ENCODE peak calls at places on chromosomes 6 and 20, in five cellular contexts. P is IMR-90, W is colonic mucosa, T is mammary epithelial cell, O is upper lobe of right lung. U is an unnamed sample.
A peak's percentile ranks its signal among the peaks of the same experiment; 100 is the strongest.

GRCh38 chr6:163814494-163815364 is 400.2 kb downstream of the QKI start:
- DNase-seq in P (peak; percentile 88), W (no peak), T (no peak), O (no peak), U (no peak)

GRCh38 chr6:13702809-13703302 is 8.8 kb downstream of the RANBP9 start:
- DNase-seq in P (no peak), W (no peak), T (no peak), O (no peak), U (no peak)

GRCh38 chr6:133594551-133594950 is 294.4 kb upstream of the TCF21 start:
- DNase-seq in P (peak; percentile 34), W (no peak), T (no peak), O (no peak), U (no peak)

GRCh38 chr6:3643921-3644320 is 107.6 kb downstream of the PXDC1 start:
- DNase-seq in P (no peak), W (no peak), T (no peak), O (no peak), U (no peak)

GRCh38 chr6:31614075-31614619 is 887 bp upstream of the AIF1 start:
- DNase-seq in P (no peak), W (no peak), T (no peak), O (no peak), U (no peak)

GRCh38 chr20:60137657-60138245 is 179.5 kb downstream of the CDH26 start:
- DNase-seq in P (peak; percentile 24), W (peak; percentile 38), T (peak; percentile 28), O (no peak), U (no peak)

GRCh38 chr6:112935402-112936078 is 588.4 kb downstream of the RFPL4B start:
- DNase-seq in P (no peak), W (no peak), T (no peak), O (no peak), U (no peak)

GRCh38 chr6:30130887-30131862 is 4.8 kb upstream of the TRIM40 start:
- DNase-seq in P (peak; percentile 85), W (peak; percentile 78), T (peak; percentile 72), O (peak; percentile 68), U (peak; percentile 88)

GRCh38 chr20:9068896-9069663 is at the start of gene PLCB4:
- DNase-seq in P (peak; percentile 66), W (peak; percentile 77), T (peak; percentile 35), O (no peak), U (peak; percentile 17)

GRCh38 chr6:165876568-165876967 is 213.5 kb upstream of the PDE10A start:
- DNase-seq in P (peak; percentile 85), W (no peak), T (no peak), O (no peak), U (peak; percentile 28)

GRCh38 chr6:54737247-54737646 is 109.3 kb upstream of the FAM83B start:
- DNase-seq in P (no peak), W (no peak), T (no peak), O (peak; percentile 21), U (no peak)

GRCh38 chr20:13337090-13337784 is 116.2 kb downstream of the ISM1 start:
- DNase-seq in P (no peak), W (no peak), T (no peak), O (no peak), U (no peak)

GRCh38 chr20:34189572-34190163 is 51.6 kb upstream of the ASIP start:
- DNase-seq in P (no peak), W (no peak), T (no peak), O (no peak), U (no peak)

GRCh38 chr20:37543828-37544227 is 16.2 kb upstream of the BLCAP start:
- DNase-seq in P (peak; percentile 54), W (no peak), T (peak; percentile 50), O (no peak), U (no peak)

GRCh38 chr6:56363796-56364195 is 116.4 kb upstream of the COL21A1 start:
- DNase-seq in P (no peak), W (no peak), T (no peak), O (no peak), U (no peak)

GRCh38 chr6:149898966-149899365 is 1.1 kb upstream of the RAET1E start:
- DNase-seq in P (no peak), W (no peak), T (no peak), O (peak; percentile 18), U (no peak)

GRCh38 chr6:102619585-102619984 is 1226.1 kb downstream of the GRIK2 start:
- DNase-seq in P (peak; percentile 1), W (no peak), T (peak; percentile 3), O (no peak), U (no peak)
- TF ChIP-seq CTCF in P (peak; percentile 50), W (no peak), T (peak; percentile 63), O (peak; percentile 33), U (no peak)

DNA sequence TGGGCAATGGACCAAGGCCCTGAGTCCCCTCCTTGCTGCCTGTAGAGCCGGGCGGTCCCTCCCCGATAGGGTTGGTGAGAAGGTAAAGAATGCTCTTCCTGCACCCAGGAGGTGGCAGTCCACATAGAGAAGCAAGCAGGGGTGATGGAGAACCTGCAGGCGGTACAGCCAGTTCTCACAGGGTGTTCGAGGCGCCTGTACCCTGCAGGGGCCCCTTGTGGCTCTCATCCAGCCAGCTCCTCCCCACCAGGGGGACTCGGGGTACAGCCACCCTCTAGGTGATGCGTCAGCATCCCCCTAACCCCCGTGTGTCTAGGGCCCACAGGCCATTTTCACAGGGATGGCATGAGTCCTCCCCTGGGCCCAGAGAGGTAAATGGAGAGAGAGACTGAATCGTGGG is 5.1 kb upstream of the COL9A3 start:
- DNase-seq in P (no peak), W (no peak), T (no peak), O (no peak), U (no peak)
- TF ChIP-seq CTCF in P (no peak), W (no peak), T (no peak), O (no peak), U (no peak)

DNA sequence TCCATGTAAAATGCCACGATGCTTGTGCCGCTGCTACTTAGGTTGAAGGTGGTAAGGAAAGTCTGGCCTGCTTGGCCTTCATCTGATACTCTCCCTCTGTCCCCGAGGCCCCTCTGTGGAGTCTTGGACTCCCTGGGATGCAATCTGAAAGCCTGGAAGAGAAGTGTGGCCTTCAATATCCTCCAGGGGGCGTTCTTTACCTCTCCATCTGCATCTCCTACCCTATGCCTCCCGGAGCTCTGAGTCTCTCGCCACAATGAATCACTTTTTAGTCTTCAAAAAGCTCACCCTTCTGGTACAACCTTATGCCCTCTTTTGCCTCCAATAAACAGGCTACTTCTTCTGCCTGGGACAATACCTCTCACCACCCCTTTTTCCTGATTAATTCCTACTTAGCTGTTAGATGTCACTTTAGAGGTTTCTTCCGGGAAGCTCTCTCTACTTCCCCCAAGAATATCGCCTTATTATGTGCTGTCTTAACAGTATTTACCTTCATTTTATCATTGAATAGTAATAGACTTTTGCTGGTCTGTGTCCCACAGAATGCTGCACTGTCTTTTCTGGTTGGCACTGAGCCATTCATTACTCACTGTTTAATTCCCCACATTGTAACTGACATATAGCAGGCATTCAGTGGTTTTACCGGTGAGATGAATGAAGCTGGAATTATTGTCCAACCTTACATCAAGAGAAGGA is 13.9 kb upstream of the ATG5 start:
- DNase-seq in P (peak; percentile 70), W (peak; percentile 65), T (peak; percentile 86), O (no peak), U (peak; percentile 68)
- TF ChIP-seq CTCF in P (peak; percentile 73), W (peak; percentile 66), T (peak; percentile 91), O (peak; percentile 71), U (peak; percentile 71)

GRCh38 chr20:35994994-35995453 is 26.6 kb downstream of the CNBD2 start:
- DNase-seq in P (peak; percentile 76), W (peak; percentile 88), T (peak; percentile 66), O (peak; percentile 93), U (peak; percentile 85)
- TF ChIP-seq CTCF in P (peak; percentile 84), W (peak; percentile 93), T (peak; percentile 99), O (peak; percentile 90), U (peak; percentile 89)